ENCODE peak calls at places on chromosomes 1 and 21, in six cellular contexts. D is mucosa of descending colon; U is IMR-90; S is GM23248; R is B cell; H is stimulated activated CD4-positive, alpha-beta T cell treated with anti-CD3 and anti-CD28 coated beads, TNF-alpha, amount 100 ng/mL, for 24 hours. W is an unnamed sample.

GRCh38 chr1:59915516-59915915 is 11.1 kb downstream of the CYP2J2 start:
- DNase-seq in D (no peak), U (no peak), S (no peak), R (no peak), H (no peak), W (no peak)

GRCh38 chr1:20339811-20340457 is 49.3 kb downstream of the VWA5B1 start:
- DNase-seq in D (no peak), U (no peak), S (peak), R (no peak), H (no peak), W (no peak)

GRCh38 chr1:229037806-229038405 is 233.0 kb upstream of the RAB4A start:
- DNase-seq in D (no peak), U (peak), S (no peak), R (no peak), H (no peak), W (no peak)

GRCh38 chr1:209768354-209768774 is 12.5 kb downstream of the TRAF3IP3 start:
- DNase-seq in D (peak), U (no peak), S (no peak), R (peak), H (peak), W (peak)

GRCh38 chr21:45724345-45724961 is 80.9 kb downstream of the PCBP3 start:
- DNase-seq in D (peak), U (no peak), S (no peak), R (no peak), H (no peak), W (no peak)

GRCh38 chr1:220696863-220697231 is 6.7 kb downstream of the C1orf115 start:
- DNase-seq in D (no peak), U (peak), S (peak), R (no peak), H (no peak), W (no peak)

GRCh38 chr21:23402929-23403520 is 2204.3 kb downstream of the MRPL39 start:
- DNase-seq in D (no peak), U (no peak), S (no peak), R (no peak), H (no peak), W (no peak)

GRCh38 chr1:215900684-215901083 is 333.6 kb downstream of the KCTD3 start:
- DNase-seq in D (no peak), U (no peak), S (no peak), R (no peak), H (no peak), W (no peak)

GRCh38 chr1:22760453-22760852 is 49.8 kb downstream of the EPHB2 start:
- DNase-seq in D (no peak), U (peak), S (peak), R (no peak), H (no peak), W (no peak)

GRCh38 chr1:119141020-119141424 is 569 bp upstream of the WARS2 start:
- DNase-seq in D (peak), U (no peak), S (peak), R (no peak), H (no peak), W (no peak)

GRCh38 chr1:30407030-30407861 is 316.1 kb downstream of the MATN1 start:
- DNase-seq in D (no peak), U (no peak), S (peak), R (no peak), H (no peak), W (no peak)

GRCh38 chr1:206467915-206468314 is 2.4 kb upstream of the IKBKE start:
- DNase-seq in D (peak), U (peak), S (no peak), R (no peak), H (no peak), W (peak)